ENCODE peak calls at places on chromosomes 16 and 17, in six cellular contexts. E is left ventricle myocardium inferior, J is PC-3, B is astrocyte of the spinal cord, U is thyroid gland, G is GM10248. Q is an unnamed sample.

GRCh38 chr17:7204828-7205461 is 14.7 kb downstream of the DLG4 start:
- DNase-seq in E (peak; percentile 89), J (no peak), B (peak; percentile 86), U (peak; percentile 79), G (peak; percentile 96), Q (peak; percentile 94)

GRCh38 chr17:79031996-79032875 is 8.3 kb downstream of the C1QTNF1 start:
- DNase-seq in E (no peak), J (no peak), B (no peak), U (no peak), G (no peak), Q (no peak)

GRCh38 chr16:66984902-66985311 is 3.5 kb upstream of the CES4A start:
- DNase-seq in E (no peak), J (no peak), B (no peak), U (no peak), G (no peak), Q (no peak)

GRCh38 chr17:13518271-13519000 is 83.3 kb downstream of the HS3ST3A1 start:
- DNase-seq in E (no peak), J (no peak), B (peak; percentile 86), U (no peak), G (no peak), Q (no peak)

GRCh38 chr16:35391328-35391727 is 1931.9 kb downstream of the TP53TG3F start:
- DNase-seq in E (peak; percentile 28), J (peak; percentile 27), B (peak; percentile 10), U (no peak), G (no peak), Q (no peak)

GRCh38 chr17:7282752-7283321 is 1.3 kb downstream of the SLC2A4 start:
- DNase-seq in E (no peak), J (no peak), B (no peak), U (no peak), G (peak; percentile 26), Q (no peak)

GRCh38 chr16:14600164-14600563 is 29.9 kb downstream of the PARN start:
- DNase-seq in E (no peak), J (peak; percentile 47), B (peak; percentile 52), U (no peak), G (peak; percentile 28), Q (no peak)

GRCh38 chr16:57479422-57480126 is 6.7 kb downstream of the DOK4 start:
- DNase-seq in E (peak; percentile 58), J (no peak), B (peak; percentile 54), U (no peak), G (no peak), Q (no peak)

GRCh38 chr17:3582921-3583320 is 25.3 kb upstream of the TRPV3 start:
- DNase-seq in E (no peak), J (no peak), B (no peak), U (peak; percentile 81), G (no peak), Q (no peak)

GRCh38 chr17:83002118-83002805 is 77.1 kb upstream of the METRNL start:
- DNase-seq in E (no peak), J (no peak), B (no peak), U (no peak), G (no peak), Q (no peak)

GRCh38 chr17:27038676-27039075 is 255.2 kb upstream of the WSB1 start:
- DNase-seq in E (no peak), J (peak; percentile 14), B (no peak), U (no peak), G (no peak), Q (no peak)

GRCh38 chr16:14097182-14097951 is 26.2 kb downstream of the MRTFB start:
- DNase-seq in E (no peak), J (peak; percentile 93), B (no peak), U (peak; percentile 60), G (no peak), Q (no peak)

GRCh38 chr16:10016761-10017160 is 165.5 kb downstream of the GRIN2A start:
- DNase-seq in E (no peak), J (no peak), B (no peak), U (no peak), G (no peak), Q (no peak)

GRCh38 chr16:10015397-10015796 is 166.8 kb downstream of the GRIN2A start:
- DNase-seq in E (no peak), J (no peak), B (no peak), U (no peak), G (no peak), Q (no peak)

GRCh38 chr16:10009691-10010090 is 172.5 kb downstream of the GRIN2A start:
- DNase-seq in E (no peak), J (no peak), B (no peak), U (peak; percentile 19), G (no peak), Q (no peak)

GRCh38 chr16:10013364-10013763 is 168.9 kb downstream of the GRIN2A start:
- DNase-seq in E (no peak), J (no peak), B (no peak), U (no peak), G (no peak), Q (no peak)
- TF ChIP-seq CTCF in E (peak; percentile 42), J (no peak), B (no peak), U (no peak), G (no peak), Q (no peak)

DNA sequence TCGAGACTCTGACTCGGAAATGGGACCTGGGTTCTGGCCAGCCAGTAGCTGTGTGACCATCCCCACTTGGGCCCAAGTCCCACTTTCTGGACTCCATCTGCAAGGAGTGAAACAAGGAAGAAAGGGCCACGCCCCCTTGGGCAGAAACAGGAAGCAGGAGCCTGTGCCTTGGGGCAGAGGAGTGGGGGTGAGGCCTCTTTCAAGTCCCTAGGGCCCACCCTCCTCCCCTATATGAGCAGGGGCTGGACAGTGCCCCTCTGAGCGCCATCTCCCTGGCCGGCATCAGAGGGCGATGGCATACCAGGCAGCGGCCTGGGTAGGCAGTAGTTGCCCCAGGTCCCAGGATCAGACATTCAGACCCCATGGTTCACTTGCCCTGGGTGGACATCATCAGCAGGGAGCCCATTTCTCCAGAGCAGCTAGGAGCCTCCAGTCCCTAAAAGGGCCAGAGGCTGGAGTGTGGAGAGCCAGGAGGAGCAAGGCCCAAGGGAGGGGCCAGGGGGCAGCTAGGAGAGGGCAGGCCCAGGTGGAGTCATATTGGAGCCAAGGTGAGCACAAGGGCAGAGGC is 7.1 kb downstream of the BCAR1 start:
- DNase-seq in E (no peak), J (peak; percentile 27), B (peak; percentile 59), U (peak; percentile 45), G (no peak), Q (no peak)
- TF ChIP-seq CTCF in E (no peak), J (no peak), B (no peak), U (no peak), G (no peak), Q (peak; percentile 8)

GRCh38 chr17:41695954-41696720 is 7.5 kb downstream of the EIF1 start:
- DNase-seq in E (no peak), J (peak; percentile 73), B (peak; percentile 73), U (peak; percentile 26), G (peak; percentile 81), Q (no peak)

GRCh38 chr17:41691031-41691777 is 2.5 kb downstream of the EIF1 start:
- DNase-seq in E (no peak), J (no peak), B (no peak), U (no peak), G (no peak), Q (no peak)

GRCh38 chr17:41692722-41693521 is 4.2 kb downstream of the EIF1 start:
- DNase-seq in E (no peak), J (no peak), B (no peak), U (no peak), G (no peak), Q (no peak)

GRCh38 chr17:41697122-41697962 is 8.7 kb downstream of the EIF1 start:
- DNase-seq in E (peak; percentile 73), J (no peak), B (no peak), U (peak; percentile 45), G (no peak), Q (no peak)

GRCh38 chr17:41695134-41695661 is 6.5 kb downstream of the EIF1 start:
- DNase-seq in E (no peak), J (no peak), B (no peak), U (no peak), G (no peak), Q (no peak)
- TF ChIP-seq CTCF in E (no peak), J (no peak), B (no peak), U (no peak), G (no peak), Q (no peak)

DNA sequence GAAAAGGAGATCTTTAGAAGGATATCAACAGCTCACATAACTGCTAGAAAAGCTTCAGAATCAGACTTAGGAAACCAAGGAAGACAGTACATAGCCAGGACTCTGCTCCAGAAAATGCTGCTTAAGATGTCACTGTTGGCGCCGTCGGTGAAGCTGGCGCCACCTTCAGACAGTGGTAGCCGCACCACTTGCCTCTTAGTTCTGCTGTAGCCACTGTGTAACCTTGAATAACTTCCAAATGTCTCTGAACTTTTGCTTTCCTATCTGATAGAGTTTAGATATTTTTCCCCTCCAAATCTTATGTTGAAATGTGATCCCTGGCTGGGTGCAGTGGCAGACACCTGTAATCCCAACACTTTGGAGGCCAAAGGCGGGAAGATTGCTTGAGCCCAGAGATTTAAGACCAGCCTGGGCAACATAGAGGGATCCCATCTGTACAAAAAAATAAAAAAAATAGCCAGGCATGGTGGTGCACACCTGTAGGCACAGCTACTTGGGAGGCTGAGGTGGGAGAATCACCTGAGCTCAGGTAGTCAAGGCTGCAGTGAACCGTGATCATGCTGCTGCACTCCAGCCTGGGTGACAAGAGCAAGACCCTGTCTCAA is 6.3 kb upstream of the USP31 start:
- DNase-seq in E (no peak), J (peak; percentile 37), B (no peak), U (no peak), G (no peak), Q (no peak)
- TF ChIP-seq CTCF in E (peak; percentile 52), J (peak; percentile 61), B (peak; percentile 58), U (no peak), G (peak; percentile 51), Q (peak; percentile 64)

Q was measured in GM06990.